ENCODE peak calls at places on chromosomes 6 and 20, in five cellular contexts. E, I, P, S and Y are unnamed samples. For H3K4me1, the result is how much of the 10 kb centered on the place peaks cover.

GRCh38 chr20:22925613-22925983 is 109.5 kb upstream of the SSTR4 start:
- DNase-seq in P (no peak), S (no peak), I (no peak), E (no peak), Y (no peak)

GRCh38 chr6:47294990-47295389 is 14.7 kb downstream of the TNFRSF21 start:
- DNase-seq in P (peak), S (no peak), I (no peak), E (no peak), Y (no peak)

GRCh38 chr20:36105731-36106226 is 48.8 kb upstream of the EPB41L1 start:
- DNase-seq in P (no peak), S (peak), E (no peak), I (no peak), Y (no peak)

GRCh38 chr6:162485464-162485863 is 242.1 kb downstream of the PRKN start:
- DNase-seq in S (no peak), E (no peak), I (no peak), P (peak), Y (no peak)

GRCh38 chr6:105001906-105002305 is 45.0 kb downstream of the LIN28B start:
- DNase-seq in I (no peak), E (no peak), P (no peak), S (no peak), Y (no peak)

GRCh38 chr6:32885698-32886286 is 31.8 kb downstream of the PSMB9 start:
- DNase-seq in P (peak), E (no peak), I (no peak), S (no peak), Y (no peak)

GRCh38 chr6:133241901-133242760 is 974 bp downstream of the EYA4 start:
- DNase-seq in S (peak), I (no peak), P (peak), E (peak), Y (no peak)

GRCh38 chr6:89385846-89386245 is 26.2 kb downstream of the RRAGD start:
- DNase-seq in I (no peak), S (no peak), P (no peak), E (no peak), Y (no peak)

GRCh38 chr20:24773168-24773567 is 175.9 kb upstream of the CST7 start:
- DNase-seq in E (no peak), I (no peak), S (no peak), P (no peak), Y (no peak)

GRCh38 chr6:125229080-125229479 is 72.7 kb downstream of the HDDC2 start:
- DNase-seq in P (no peak), S (no peak), I (no peak), E (no peak), Y (no peak)

GRCh38 chr6:139778688-139779087 is 404.2 kb upstream of the CITED2 start:
- DNase-seq in P (peak), S (no peak), E (no peak), I (no peak), Y (no peak)

GRCh38 chr6:140105857-140106256 is 731.4 kb upstream of the CITED2 start:
- DNase-seq in P (peak), E (no peak), S (peak), I (no peak), Y (no peak)

GRCh38 chr6:44058617-44059358 is 68.5 kb downstream of the MRPL14 start:
- DNase-seq in E (peak), P (no peak), S (peak), I (no peak), Y (peak)

GRCh38 chr20:15205023-15205422 is 867.6 kb upstream of the FLRT3 start:
- DNase-seq in S (no peak), P (no peak), I (no peak), E (no peak), Y (no peak)

GRCh38 chr6:81897793-81898192 is 145.3 kb upstream of the TENT5A start:
- DNase-seq in E (no peak), P (no peak), I (no peak), S (no peak), Y (no peak)

GRCh38 chr20:4581838-4582237 is 139.9 kb upstream of the PRND start:
- DNase-seq in P (no peak), I (no peak), S (no peak), E (no peak), Y (no peak)

GRCh38 chr6:16305788-16306187 is 67.4 kb downstream of the GMPR start:
- DNase-seq in E (no peak), S (no peak), I (no peak), P (no peak), Y (no peak)
- TF ChIP-seq CTCF in E (no peak), S (no peak), I (no peak), P (no peak), Y (no peak)

GRCh38 chr20:42483694-42484303 is 705.9 kb downstream of the PTPRT start:
- DNase-seq in S (peak), P (peak), I (no peak), E (no peak), Y (no peak)
- H3K27ac ChIP-seq in S (no peak), P (no peak), I (no peak), E (no peak), Y (no peak)

GRCh38 chr6:11205721-11206120 is 26.7 kb downstream of the NEDD9 start:
- DNase-seq in I (no peak), S (no peak), P (peak), E (no peak), Y (no peak)

GRCh38 chr6:11208267-11208666 is 24.2 kb downstream of the NEDD9 start:
- DNase-seq in P (no peak), I (no peak), S (no peak), E (no peak), Y (no peak)

GRCh38 chr6:11206576-11206975 is 25.9 kb downstream of the NEDD9 start:
- DNase-seq in P (no peak), I (no peak), S (no peak), E (no peak), Y (no peak)

GRCh38 chr6:11209369-11209768 is 23.1 kb downstream of the NEDD9 start:
- DNase-seq in E (no peak), S (no peak), P (no peak), I (no peak), Y (no peak)

DNA sequence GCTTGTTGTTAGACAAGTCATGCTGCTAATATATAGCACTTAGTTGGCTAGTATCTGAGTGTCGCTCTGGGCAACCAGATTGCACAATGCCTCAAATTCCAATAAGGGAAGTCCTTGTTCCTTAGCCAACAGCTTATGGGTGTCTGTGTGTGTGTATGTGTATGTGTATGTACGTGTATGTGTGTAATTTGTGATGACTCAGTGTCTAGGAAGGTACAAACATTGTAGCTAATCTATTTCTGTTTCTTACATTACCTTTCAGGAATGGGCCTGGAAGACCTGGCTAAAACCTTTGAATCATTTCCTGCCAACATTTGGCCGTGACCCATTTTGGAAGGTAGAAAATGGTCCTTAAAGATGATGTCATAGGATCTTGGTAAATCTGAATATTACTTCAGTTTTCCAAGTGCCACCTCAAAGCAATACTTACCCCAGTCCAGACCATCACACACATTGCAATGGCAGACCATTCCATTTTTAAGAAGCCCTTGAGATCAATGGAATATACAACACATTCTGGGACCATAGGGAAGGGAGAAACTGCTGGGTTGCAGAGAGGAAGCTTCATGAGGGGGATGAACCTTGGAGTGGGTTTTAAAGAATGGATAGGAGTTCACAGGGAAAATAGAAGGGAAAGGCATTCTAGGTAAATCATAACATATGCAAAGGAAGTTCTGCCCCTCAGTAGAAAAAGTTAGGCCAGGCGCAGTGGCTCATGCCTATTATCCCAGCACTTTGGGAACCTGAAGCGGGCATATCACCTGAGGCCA is 25.1 kb downstream of the NEDD9 start:
- DNase-seq in S (peak), I (no peak), E (no peak), P (no peak), Y (peak)
- H3K4me1 ChIP-seq in S (half or more), I (under half), E (under half), P (under half), Y (under half)

GRCh38 chr6:107122748-107123147 is 7.4 kb upstream of the BEND3 start:
- DNase-seq in E (no peak), S (no peak), I (no peak), P (no peak), Y (no peak)

GRCh38 chr6:107121964-107122495 is 6.7 kb upstream of the BEND3 start:
- DNase-seq in E (no peak), I (no peak), P (no peak), S (no peak), Y (no peak)

GRCh38 chr6:107121266-107121665 is 6.0 kb upstream of the BEND3 start:
- DNase-seq in I (no peak), S (no peak), E (no peak), P (no peak), Y (no peak)

GRCh38 chr6:107118976-107119375 is 3.7 kb upstream of the BEND3 start:
- DNase-seq in S (no peak), I (no peak), P (no peak), E (no peak), Y (no peak)

GRCh38 chr6:107120404-107120803 is 5.1 kb upstream of the BEND3 start:
- DNase-seq in E (no peak), S (no peak), I (no peak), P (no peak), Y (no peak)
- TF ChIP-seq CTCF in E (no peak), S (no peak), I (no peak), P (no peak), Y (no peak)

GRCh38 chr6:156735751-156736150 is 41.4 kb upstream of the ARID1B start:
- DNase-seq in P (no peak), I (no peak), E (no peak), S (no peak), Y (no peak)
- H3K27ac ChIP-seq in P (no peak), I (no peak), E (no peak), S (no peak), Y (no peak)

GRCh38 chr6:159062564-159062945 is 17.8 kb upstream of the TAGAP start:
- DNase-seq in I (no peak), E (no peak), P (no peak), S (no peak), Y (no peak)

GRCh38 chr6:159059099-159059498 is 14.3 kb upstream of the TAGAP start:
- DNase-seq in I (no peak), S (no peak), P (no peak), E (no peak), Y (no peak)

GRCh38 chr6:159061146-159061545 is 16.4 kb upstream of the TAGAP start:
- DNase-seq in I (no peak), P (no peak), S (no peak), E (no peak), Y (no peak)

GRCh38 chr6:159061805-159062563 is 17.2 kb upstream of the TAGAP start:
- DNase-seq in P (no peak), S (no peak), I (no peak), E (no peak), Y (no peak)

GRCh38 chr6:159060107-159060506 is 15.3 kb upstream of the TAGAP start:
- DNase-seq in E (no peak), P (no peak), S (no peak), I (no peak), Y (no peak)
- H3K4me1 ChIP-seq in E (under half), P (under half), S (under half), I (under half), Y (under half)

DNA sequence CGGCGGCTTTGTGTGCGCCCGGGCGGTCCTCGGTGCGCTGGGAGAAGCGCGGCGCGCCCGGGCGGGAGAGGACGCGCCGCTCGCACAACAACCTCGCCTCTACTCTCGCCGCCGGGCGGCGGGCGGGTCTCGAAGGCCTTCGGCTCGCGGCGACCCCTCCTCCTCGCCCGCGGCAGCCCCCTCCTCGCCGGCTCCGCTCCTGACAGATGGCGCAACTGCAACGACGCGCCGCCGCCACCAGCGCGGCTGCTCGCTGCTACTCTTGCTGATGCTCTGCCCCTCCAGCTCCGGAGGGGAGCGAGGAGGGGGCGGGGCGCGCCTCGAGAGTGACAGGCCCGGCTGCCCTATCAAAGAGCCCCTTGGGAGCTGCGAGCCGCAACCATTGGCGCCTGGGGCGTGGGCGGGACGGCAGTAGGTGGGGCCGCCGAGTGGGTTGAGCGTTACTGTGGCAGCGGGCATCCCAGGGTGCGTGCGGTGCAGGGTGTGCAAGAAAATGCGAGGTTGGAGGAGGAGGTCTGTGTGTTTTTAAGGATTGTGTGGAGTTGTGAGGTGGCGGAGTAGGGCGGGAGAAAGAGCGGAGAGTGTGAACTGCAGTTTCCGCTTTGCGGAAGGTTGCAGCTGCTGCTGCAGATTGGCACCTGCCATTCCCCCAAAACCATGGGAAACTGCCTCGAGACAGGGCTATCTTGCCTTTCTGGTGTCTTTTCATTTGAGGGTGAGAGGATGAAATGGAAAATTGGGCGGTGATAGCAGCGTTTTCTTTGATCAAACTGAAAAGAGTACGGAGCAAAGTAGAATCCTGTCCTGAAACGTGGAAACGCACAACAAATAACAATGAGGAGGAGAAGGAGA is at the start of gene FYN:
- DNase-seq in P (peak), S (peak), I (peak), E (peak), Y (peak)
- TF ChIP-seq CTCF in P (no peak), S (peak), I (peak), E (peak), Y (peak)

GRCh38 chr6:91033964-91034363 is 447.1 kb upstream of the MAP3K7 start:
- DNase-seq in S (no peak), I (no peak), P (no peak), E (no peak), Y (no peak)
- H3K27ac ChIP-seq in S (no peak), I (no peak), P (no peak), E (no peak), Y (no peak)

GRCh38 chr6:3735029-3735605 is 16.4 kb downstream of the PXDC1 start:
- DNase-seq in S (no peak), E (no peak), I (no peak), P (no peak), Y (no peak)
- H3K4me1 ChIP-seq in S (under half), E (under half), I (under half), P (under half), Y (half or more)